ENCODE peak calls at places on chromosomes 11 and 22, in ten cellular contexts. B is HepG2, T is neural progenitor cell, I is MM.1S, X is K562, S is GM23338, Y is HCT116, Z is GM23248, E is mammary epithelial cell, F is PC-3. K is an unnamed sample.

GRCh38 chr11:83768476-83768875 is 482.3 kb upstream of the CCDC90B start:
- DNase-seq in B (no peak), T (no peak), I (no peak), X (no peak), S (no peak), Y (no peak), Z (no peak), E (no peak), F (no peak), K (no peak)

GRCh38 chr11:78586452-78587046 is 11.9 kb upstream of the NARS2 start:
- DNase-seq in B (no peak), T (no peak), I (peak), X (peak), S (peak), Y (no peak), Z (peak), E (no peak), F (peak), K (peak)

GRCh38 chr22:49951001-49951677 is 9.4 kb upstream of the PIM3 start:
- DNase-seq in B (no peak), T (no peak), I (no peak), X (no peak), S (no peak), Y (no peak), Z (no peak), E (peak), F (peak), K (no peak)

GRCh38 chr11:62539238-62539925 is 7.2 kb downstream of the AHNAK start:
- DNase-seq in B (no peak), T (peak), I (no peak), X (peak), S (no peak), Y (no peak), Z (peak), E (peak), F (peak), K (peak)

GRCh38 chr22:24304067-24304675 is 33.5 kb downstream of the SPECC1L start:
- DNase-seq in B (no peak), T (no peak), I (no peak), X (no peak), S (no peak), Y (no peak), Z (no peak), E (no peak), F (no peak), K (no peak)

GRCh38 chr22:22893891-22894739 is 6.5 kb downstream of the IGLL5 start:
- DNase-seq in B (no peak), T (no peak), I (peak), X (peak), S (peak), Y (no peak), Z (no peak), E (no peak), F (no peak), K (no peak)

GRCh38 chr11:69493931-69494821 is 12.7 kb downstream of the LINC01488 start:
- DNase-seq in B (no peak), T (no peak), I (no peak), X (no peak), S (no peak), Y (no peak), Z (no peak), E (no peak), F (no peak), K (no peak)

GRCh38 chr11:120215634-120216033 is 4.8 kb downstream of the OAF start:
- DNase-seq in B (no peak), T (no peak), I (no peak), X (no peak), S (no peak), Y (no peak), Z (peak), E (no peak), F (peak), K (peak)

GRCh38 chr11:9385288-9385902 is 943 bp downstream of the IPO7 start:
- DNase-seq in B (peak), T (no peak), I (peak), X (peak), S (no peak), Y (no peak), Z (no peak), E (no peak), F (no peak), K (no peak)

GRCh38 chr22:45918455-45919370 is 58.2 kb downstream of the WNT7B start:
- DNase-seq in B (no peak), T (no peak), I (no peak), X (no peak), S (no peak), Y (no peak), Z (no peak), E (peak), F (peak), K (no peak)

GRCh38 chr11:118657238-118657637 is 22.2 kb downstream of the TREH start:
- DNase-seq in B (no peak), T (no peak), I (no peak), X (peak), S (peak), Y (no peak), Z (peak), E (no peak), F (no peak), K (no peak)

GRCh38 chr11:46342237-46342636 is 5.0 kb upstream of the DGKZ start:
- DNase-seq in B (no peak), T (no peak), I (no peak), X (no peak), S (peak), Y (no peak), Z (no peak), E (no peak), F (no peak), K (peak)

GRCh38 chr11:38594881-38595280 is 1996.8 kb upstream of the RAG2 start:
- DNase-seq in B (no peak), T (no peak), I (no peak), X (peak), S (no peak), Y (no peak), Z (no peak), E (no peak), F (no peak), K (no peak)
- TF ChIP-seq EZH2 in B (no peak), T (no peak), I (no peak), X (no peak), S (no peak), Y (no peak), Z (no peak), E (no peak), F (no peak), K (no peak)

GRCh38 chr11:71252434-71252781 is at the start of gene SHANK2:
- DNase-seq in B (no peak), T (peak), I (no peak), X (no peak), S (peak), Y (no peak), Z (no peak), E (no peak), F (peak), K (no peak)
- TF ChIP-seq EZH2 in B (no peak), T (no peak), I (no peak), X (no peak), S (no peak), Y (no peak), Z (no peak), E (no peak), F (no peak), K (no peak)

DNA sequence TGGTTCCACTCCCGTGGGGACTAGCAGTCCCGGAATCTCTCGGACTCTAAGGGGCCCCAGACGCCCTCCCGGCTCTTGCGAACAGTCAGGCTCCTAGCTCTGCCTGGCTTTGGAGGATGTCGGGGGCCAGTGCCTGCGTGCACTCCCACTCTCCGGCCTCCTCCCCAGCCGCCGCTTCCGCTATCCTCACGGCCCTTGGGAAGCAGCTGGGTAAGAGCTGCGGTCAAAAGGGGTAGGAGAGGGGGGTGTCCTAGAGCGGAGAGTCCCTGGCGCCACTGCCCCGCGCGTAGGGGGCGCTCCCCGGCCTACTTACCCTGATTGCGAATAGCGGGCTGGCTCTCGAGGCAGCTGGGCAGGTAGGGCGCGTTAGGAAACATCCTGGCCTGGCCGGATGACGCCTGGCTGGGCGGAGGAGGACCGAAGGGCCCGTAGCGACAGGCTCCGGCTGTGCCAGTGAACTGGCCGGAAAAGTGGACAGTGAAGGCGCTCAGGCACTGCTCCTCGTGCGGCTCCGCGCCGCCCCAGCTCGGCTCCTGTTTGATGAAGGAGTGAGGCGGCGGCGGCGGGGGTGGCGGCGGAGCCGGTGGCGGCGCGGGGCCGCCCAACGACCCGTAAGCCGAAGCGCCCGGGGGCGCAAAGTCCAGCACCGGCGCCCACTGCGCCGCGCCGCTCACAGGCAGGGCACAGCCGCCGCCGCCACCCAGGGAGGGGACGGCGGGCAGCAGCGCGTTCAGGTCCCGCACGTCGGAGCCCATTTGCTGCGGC is 770 bp downstream of the WT1 start:
- DNase-seq in B (peak), T (peak), I (no peak), X (peak), S (peak), Y (no peak), Z (no peak), E (no peak), F (peak), K (no peak)
- TF ChIP-seq EZH2 in B (no peak), T (peak), I (no peak), X (no peak), S (peak), Y (no peak), Z (peak), E (no peak), F (no peak), K (peak)

GRCh38 chr11:101126551-101127347 is 2.9 kb downstream of the PGR start:
- DNase-seq in B (no peak), T (peak), I (peak), X (peak), S (peak), Y (no peak), Z (peak), E (no peak), F (no peak), K (peak)
- TF ChIP-seq EZH2 in B (no peak), T (no peak), I (no peak), X (no peak), S (peak), Y (no peak), Z (no peak), E (peak), F (peak), K (no peak)

DNA sequence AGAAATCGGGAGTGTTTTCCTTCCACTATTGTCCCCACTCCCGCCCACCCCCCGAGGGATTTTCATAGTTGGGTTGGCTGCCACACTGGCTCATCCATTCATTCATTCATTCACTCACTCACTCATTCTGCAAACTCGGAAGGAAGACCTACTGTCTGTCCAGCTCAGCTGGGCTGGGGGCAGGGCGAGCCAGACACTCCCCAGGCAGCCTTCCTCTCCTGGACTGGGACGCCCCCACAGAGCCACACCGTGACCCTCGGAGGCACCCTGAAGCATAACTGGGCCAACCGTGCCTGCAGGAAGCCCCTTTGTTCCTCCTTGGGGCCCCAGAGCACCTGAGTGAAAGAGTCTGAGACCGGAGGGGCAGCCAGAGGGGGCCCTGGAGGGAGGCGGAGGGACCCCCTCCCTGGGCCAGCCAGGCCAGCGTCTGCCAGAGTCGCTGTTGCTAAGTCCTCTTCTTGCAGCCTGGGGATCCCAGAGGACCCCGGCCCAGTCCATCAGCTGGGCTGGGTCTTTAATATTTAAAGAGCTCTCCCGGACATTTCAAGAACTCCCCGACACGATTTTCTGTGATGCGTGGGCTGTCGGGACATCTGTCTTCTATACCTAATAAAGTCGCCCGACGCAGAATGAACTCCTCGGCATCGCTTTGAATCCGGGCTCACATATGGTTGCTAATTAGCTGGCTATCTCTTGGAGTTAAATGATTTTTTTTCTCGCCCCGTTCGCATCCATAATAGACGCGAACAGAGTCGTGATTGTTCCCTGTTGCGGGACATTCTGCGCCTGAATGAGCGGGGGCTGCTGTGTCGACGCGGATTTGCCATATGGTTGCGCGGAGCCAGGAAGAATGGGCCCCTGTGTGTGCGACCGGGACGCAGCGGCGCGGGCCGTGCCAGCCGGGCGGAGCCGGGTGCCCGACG is 16.7 kb downstream of the CDKN1C start:
- DNase-seq in B (no peak), T (peak), I (no peak), X (no peak), S (peak), Y (no peak), Z (no peak), E (no peak), F (no peak), K (no peak)
- TF ChIP-seq EZH2 in B (no peak), T (peak), I (no peak), X (no peak), S (no peak), Y (no peak), Z (peak), E (no peak), F (no peak), K (no peak)

DNA sequence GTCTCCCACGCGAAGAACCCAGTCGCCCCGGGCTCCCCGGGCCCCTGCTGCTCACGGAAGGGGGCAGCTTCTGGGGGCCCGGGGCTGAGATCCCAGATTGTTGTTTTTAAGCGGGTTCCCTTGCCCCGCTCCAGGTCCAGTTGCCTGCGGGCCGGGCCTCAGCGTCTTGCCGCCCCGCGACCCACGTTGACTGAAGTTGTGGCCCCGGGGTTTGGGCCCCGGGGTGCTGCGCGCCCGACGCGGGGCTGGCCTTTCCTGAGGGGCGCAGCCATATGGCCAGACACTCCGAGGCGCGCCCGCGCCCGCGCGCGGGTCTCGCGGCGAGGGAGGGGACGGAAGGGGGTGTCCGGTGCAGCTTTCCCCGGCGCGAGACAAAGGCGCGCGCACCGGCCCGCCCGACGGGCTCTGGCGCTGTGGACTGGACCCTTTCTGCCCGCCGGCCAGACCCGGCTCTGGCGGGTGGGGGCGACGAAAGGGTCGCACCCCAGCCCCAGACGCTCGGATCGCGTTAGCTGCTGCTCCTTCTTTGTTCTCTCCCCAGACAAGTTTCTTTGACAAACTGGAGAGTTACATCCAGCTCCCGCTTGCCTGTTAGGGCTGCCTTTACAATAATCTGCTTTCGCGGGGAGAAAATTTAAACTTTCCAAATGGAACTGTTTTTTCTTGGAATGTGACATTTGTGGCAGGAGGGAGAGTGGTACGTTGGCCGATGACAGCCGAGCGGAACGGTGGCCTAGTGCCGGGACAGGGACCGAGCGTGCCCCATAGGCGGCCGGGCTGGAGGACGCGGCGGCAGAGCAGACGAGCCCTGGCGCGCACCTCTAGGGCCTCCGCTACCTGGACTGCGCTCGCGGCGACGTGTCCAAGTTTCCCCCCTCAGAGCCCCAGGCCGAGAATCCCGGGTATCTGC is 701 bp downstream of the AMOTL1 start:
- DNase-seq in B (no peak), T (peak), I (peak), X (peak), S (peak), Y (no peak), Z (peak), E (peak), F (peak), K (peak)
- TF ChIP-seq EZH2 in B (peak), T (peak), I (no peak), X (no peak), S (no peak), Y (no peak), Z (no peak), E (no peak), F (no peak), K (no peak)

K was measured in fibroblast of lung.